ENCODE peak calls at places on chromosome 13, in six cellular contexts. One of them, this sample, is unnamed.

GRCh38 chr13:49996951-49997895 is at the start of gene TRIM13:
- DNase-seq in uterus: peak
- DNase-seq in BE2C: peak
- DNase-seq in HL-60: peak
- DNase-seq in fibroblast of the aortic adventitia: peak
- DNase-seq in lower leg skin: peak
- DNase-seq in this sample: peak

GRCh38 chr13:36059366-36059765 is 71.8 kb downstream of the DCLK1 start:
- DNase-seq in uterus: no peak
- DNase-seq in BE2C: peak
- DNase-seq in HL-60: no peak
- DNase-seq in fibroblast of the aortic adventitia: no peak
- DNase-seq in lower leg skin: no peak
- DNase-seq in this sample: no peak

GRCh38 chr13:91362908-91363307 is 15.4 kb downstream of the MIR17HG start:
- DNase-seq in uterus: no peak
- DNase-seq in BE2C: no peak
- DNase-seq in HL-60: no peak
- DNase-seq in fibroblast of the aortic adventitia: no peak
- DNase-seq in lower leg skin: no peak
- DNase-seq in this sample: no peak

GRCh38 chr13:80454245-80454644 is 113.3 kb upstream of the SPRY2 start:
- DNase-seq in uterus: no peak
- DNase-seq in BE2C: no peak
- DNase-seq in HL-60: peak
- DNase-seq in fibroblast of the aortic adventitia: peak
- DNase-seq in lower leg skin: no peak
- DNase-seq in this sample: peak

GRCh38 chr13:93248627-93249047 is 22.0 kb downstream of the GPC6 start:
- DNase-seq in uterus: no peak
- DNase-seq in BE2C: peak
- DNase-seq in HL-60: no peak
- DNase-seq in fibroblast of the aortic adventitia: peak
- DNase-seq in lower leg skin: no peak
- DNase-seq in this sample: peak

GRCh38 chr13:48246097-48246496 is 13.1 kb downstream of the ITM2B start:
- DNase-seq in uterus: no peak
- DNase-seq in BE2C: no peak
- DNase-seq in HL-60: no peak
- DNase-seq in fibroblast of the aortic adventitia: no peak
- DNase-seq in lower leg skin: no peak
- DNase-seq in this sample: no peak

GRCh38 chr13:99350191-99350590 is 43.0 kb upstream of the GPR183 start:
- DNase-seq in uterus: no peak
- DNase-seq in BE2C: no peak
- DNase-seq in HL-60: no peak
- DNase-seq in fibroblast of the aortic adventitia: no peak
- DNase-seq in lower leg skin: no peak
- DNase-seq in this sample: no peak

GRCh38 chr13:108902557-108903155 is 273.2 kb downstream of the MYO16 start:
- DNase-seq in uterus: no peak
- DNase-seq in BE2C: no peak
- DNase-seq in HL-60: no peak
- DNase-seq in fibroblast of the aortic adventitia: no peak
- DNase-seq in lower leg skin: no peak
- DNase-seq in this sample: no peak

GRCh38 chr13:46077260-46077659 is 24.7 kb upstream of the ZC3H13 start:
- DNase-seq in uterus: no peak
- DNase-seq in BE2C: no peak
- DNase-seq in HL-60: no peak
- DNase-seq in fibroblast of the aortic adventitia: no peak
- DNase-seq in lower leg skin: no peak
- DNase-seq in this sample: no peak

GRCh38 chr13:71460179-71460578 is 406.8 kb downstream of the DACH1 start:
- DNase-seq in uterus: no peak
- DNase-seq in BE2C: no peak
- DNase-seq in HL-60: no peak
- DNase-seq in fibroblast of the aortic adventitia: no peak
- DNase-seq in lower leg skin: no peak
- DNase-seq in this sample: no peak

GRCh38 chr13:74204606-74205312 is 70.6 kb upstream of the KLF12 start:
- DNase-seq in uterus: no peak
- DNase-seq in BE2C: no peak
- DNase-seq in HL-60: no peak
- DNase-seq in fibroblast of the aortic adventitia: peak
- DNase-seq in lower leg skin: no peak
- DNase-seq in this sample: peak

GRCh38 chr13:51612867-51613266 is 28.6 kb downstream of the WDFY2 start:
- DNase-seq in uterus: no peak
- DNase-seq in BE2C: no peak
- DNase-seq in HL-60: no peak
- DNase-seq in fibroblast of the aortic adventitia: no peak
- DNase-seq in lower leg skin: no peak
- DNase-seq in this sample: no peak

GRCh38 chr13:99258946-99259345 is 767 bp upstream of the GPR18 start:
- DNase-seq in uterus: no peak
- DNase-seq in BE2C: no peak
- DNase-seq in HL-60: no peak
- DNase-seq in fibroblast of the aortic adventitia: no peak
- DNase-seq in lower leg skin: no peak
- DNase-seq in this sample: no peak

GRCh38 chr13:113002206-113002821 is 33.3 kb downstream of the MCF2L start:
- DNase-seq in uterus: no peak
- DNase-seq in BE2C: peak
- DNase-seq in HL-60: no peak
- DNase-seq in fibroblast of the aortic adventitia: no peak
- DNase-seq in lower leg skin: no peak
- DNase-seq in this sample: no peak

GRCh38 chr13:79128158-79128557 is 277.9 kb downstream of the RBM26 start:
- DNase-seq in uterus: no peak
- DNase-seq in BE2C: no peak
- DNase-seq in HL-60: peak
- DNase-seq in fibroblast of the aortic adventitia: peak
- DNase-seq in lower leg skin: no peak
- DNase-seq in this sample: peak

GRCh38 chr13:42667638-42668037 is 93.7 kb downstream of the TNFSF11 start:
- DNase-seq in uterus: no peak
- DNase-seq in BE2C: no peak
- DNase-seq in HL-60: no peak
- DNase-seq in fibroblast of the aortic adventitia: no peak
- DNase-seq in lower leg skin: no peak
- DNase-seq in this sample: no peak

GRCh38 chr13:50871405-50871804 is 27.9 kb upstream of the DLEU7 start:
- DNase-seq in uterus: no peak
- DNase-seq in BE2C: no peak
- DNase-seq in HL-60: no peak
- DNase-seq in fibroblast of the aortic adventitia: no peak
- DNase-seq in lower leg skin: no peak
- DNase-seq in this sample: no peak

GRCh38 chr13:73465629-73465974 is 406.8 kb downstream of the KLF5 start:
- DNase-seq in uterus: no peak
- DNase-seq in BE2C: no peak
- DNase-seq in HL-60: no peak
- DNase-seq in fibroblast of the aortic adventitia: peak
- DNase-seq in lower leg skin: no peak
- DNase-seq in this sample: peak

GRCh38 chr13:98768522-98768921 is 16.1 kb upstream of the SLC15A1 start:
- DNase-seq in uterus: no peak
- DNase-seq in BE2C: no peak
- DNase-seq in HL-60: peak
- DNase-seq in fibroblast of the aortic adventitia: no peak
- DNase-seq in lower leg skin: no peak
- DNase-seq in this sample: no peak

GRCh38 chr13:114148521-114148855 is 16.1 kb upstream of the RASA3 start:
- DNase-seq in uterus: no peak
- DNase-seq in BE2C: no peak
- DNase-seq in HL-60: no peak
- DNase-seq in fibroblast of the aortic adventitia: no peak
- DNase-seq in lower leg skin: no peak
- DNase-seq in this sample: no peak

GRCh38 chr13:69579351-69579750 is 528.3 kb upstream of the ATXN8OS start:
- DNase-seq in uterus: no peak
- DNase-seq in BE2C: no peak
- DNase-seq in HL-60: no peak
- DNase-seq in fibroblast of the aortic adventitia: no peak
- DNase-seq in lower leg skin: no peak
- DNase-seq in this sample: peak
- TF ChIP-seq CTCF in uterus: no peak
- TF ChIP-seq CTCF in BE2C: peak
- TF ChIP-seq CTCF in HL-60: no peak
- TF ChIP-seq CTCF in fibroblast of the aortic adventitia: no peak
- TF ChIP-seq CTCF in lower leg skin: no peak
- TF ChIP-seq CTCF in this sample: no peak

GRCh38 chr13:28638756-28639155 is 20.2 kb upstream of the POMP start:
- DNase-seq in uterus: no peak
- DNase-seq in BE2C: no peak
- DNase-seq in HL-60: no peak
- DNase-seq in fibroblast of the aortic adventitia: no peak
- DNase-seq in lower leg skin: no peak
- DNase-seq in this sample: no peak

GRCh38 chr13:28636677-28637317 is 22.1 kb upstream of the POMP start:
- DNase-seq in uterus: no peak
- DNase-seq in BE2C: peak
- DNase-seq in HL-60: no peak
- DNase-seq in fibroblast of the aortic adventitia: peak
- DNase-seq in lower leg skin: peak
- DNase-seq in this sample: peak

GRCh38 chr13:28636078-28636477 is 22.9 kb upstream of the POMP start:
- DNase-seq in uterus: no peak
- DNase-seq in BE2C: no peak
- DNase-seq in HL-60: no peak
- DNase-seq in fibroblast of the aortic adventitia: peak
- DNase-seq in lower leg skin: no peak
- DNase-seq in this sample: peak

GRCh38 chr13:28640861-28641599 is 17.9 kb upstream of the POMP start:
- DNase-seq in uterus: no peak
- DNase-seq in BE2C: no peak
- DNase-seq in HL-60: no peak
- DNase-seq in fibroblast of the aortic adventitia: no peak
- DNase-seq in lower leg skin: no peak
- DNase-seq in this sample: peak

GRCh38 chr13:28637714-28638355 is 21.1 kb upstream of the POMP start:
- DNase-seq in uterus: no peak
- DNase-seq in BE2C: no peak
- DNase-seq in HL-60: no peak
- DNase-seq in fibroblast of the aortic adventitia: no peak
- DNase-seq in lower leg skin: no peak
- DNase-seq in this sample: peak
- H3K4me3 ChIP-seq in uterus: no peak
- H3K4me3 ChIP-seq in BE2C: no peak
- H3K4me3 ChIP-seq in HL-60: no peak
- H3K4me3 ChIP-seq in fibroblast of the aortic adventitia: no peak
- H3K4me3 ChIP-seq in lower leg skin: no peak
- H3K4me3 ChIP-seq in this sample: no peak

GRCh38 chr13:95641291-95641811 is 3.2 kb downstream of the DZIP1 start:
- DNase-seq in uterus: peak
- DNase-seq in BE2C: peak
- DNase-seq in HL-60: no peak
- DNase-seq in fibroblast of the aortic adventitia: no peak
- DNase-seq in lower leg skin: no peak
- DNase-seq in this sample: peak

GRCh38 chr13:95643471-95643813 is 1.1 kb downstream of the DZIP1 start:
- DNase-seq in uterus: peak
- DNase-seq in BE2C: peak
- DNase-seq in HL-60: no peak
- DNase-seq in fibroblast of the aortic adventitia: peak
- DNase-seq in lower leg skin: no peak
- DNase-seq in this sample: peak

GRCh38 chr13:95643009-95643408 is 1.5 kb downstream of the DZIP1 start:
- DNase-seq in uterus: no peak
- DNase-seq in BE2C: no peak
- DNase-seq in HL-60: no peak
- DNase-seq in fibroblast of the aortic adventitia: no peak
- DNase-seq in lower leg skin: no peak
- DNase-seq in this sample: peak

GRCh38 chr13:95643814-95644598 is 500 bp downstream of the DZIP1 start:
- DNase-seq in uterus: peak
- DNase-seq in BE2C: peak
- DNase-seq in HL-60: no peak
- DNase-seq in fibroblast of the aortic adventitia: peak
- DNase-seq in lower leg skin: no peak
- DNase-seq in this sample: peak

DNA sequence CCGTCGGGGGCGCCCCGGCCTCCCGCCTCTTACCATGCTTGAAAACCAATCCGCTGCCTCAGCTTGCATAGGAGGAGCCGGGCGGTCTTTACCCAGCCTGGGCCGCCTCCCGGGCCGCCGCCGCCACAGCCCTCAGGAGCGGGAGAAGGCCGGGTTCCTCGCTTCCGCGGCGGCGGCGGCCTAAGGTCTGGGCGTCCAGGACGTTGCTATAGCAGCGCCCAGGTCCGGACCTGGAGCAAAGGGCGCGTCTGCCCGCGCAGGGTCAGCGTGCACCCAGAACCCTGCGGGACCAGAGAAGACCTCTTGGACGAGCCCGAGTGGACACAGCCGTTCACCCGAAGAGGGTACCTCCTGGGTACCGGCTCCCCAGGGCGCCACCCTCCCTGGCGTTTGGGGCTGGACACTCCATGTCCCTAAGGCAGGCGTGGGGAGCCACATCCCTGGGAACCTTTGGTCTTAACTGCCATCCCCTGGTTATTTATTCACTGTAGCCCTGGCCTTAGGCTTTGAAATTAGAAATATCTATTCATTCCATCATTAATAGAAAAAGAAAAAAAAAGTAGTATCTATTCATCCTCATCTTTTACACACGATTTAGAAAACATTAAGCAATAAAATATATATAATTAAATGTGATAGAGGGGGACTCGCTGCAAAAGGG is 2.4 kb downstream of the DZIP1 start:
- DNase-seq in uterus: peak
- DNase-seq in BE2C: peak
- DNase-seq in HL-60: no peak
- DNase-seq in fibroblast of the aortic adventitia: peak
- DNase-seq in lower leg skin: no peak
- DNase-seq in this sample: peak
- TF ChIP-seq CTCF in uterus: no peak
- TF ChIP-seq CTCF in BE2C: no peak
- TF ChIP-seq CTCF in HL-60: no peak
- TF ChIP-seq CTCF in fibroblast of the aortic adventitia: no peak
- TF ChIP-seq CTCF in lower leg skin: no peak
- TF ChIP-seq CTCF in this sample: no peak

DNA sequence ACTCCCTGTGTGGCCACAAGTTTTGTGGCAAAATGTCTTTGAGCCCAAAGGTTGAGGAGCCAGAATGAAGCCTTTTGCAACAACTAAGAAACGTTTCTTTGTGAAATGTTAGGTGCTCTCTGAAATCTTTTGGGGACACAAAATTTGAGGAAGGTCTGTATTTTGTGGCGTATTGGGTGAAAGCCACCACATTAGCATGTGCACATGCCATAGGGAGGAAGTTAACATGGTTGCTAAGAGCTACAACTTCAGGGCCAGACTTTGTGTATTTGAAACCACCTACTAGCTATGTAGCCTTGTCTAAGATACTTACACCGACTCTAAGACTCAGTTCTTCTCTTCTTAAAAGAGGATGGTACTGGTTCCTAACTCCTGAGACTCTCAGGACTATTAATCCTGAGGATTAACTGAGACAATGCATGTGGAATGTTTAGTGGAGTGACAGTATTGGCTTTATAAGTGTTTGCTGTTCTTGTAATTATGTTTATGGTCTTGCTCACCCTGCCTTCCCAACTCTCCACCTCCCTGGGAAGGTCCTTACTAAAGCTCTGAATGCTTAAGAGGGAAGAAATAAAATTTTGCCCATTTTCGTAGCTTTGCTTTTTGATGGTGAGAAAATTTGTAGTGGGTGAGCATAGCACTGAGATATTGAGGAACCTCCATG is 15.5 kb downstream of the SERP2 start:
- DNase-seq in uterus: no peak
- DNase-seq in BE2C: no peak
- DNase-seq in HL-60: no peak
- DNase-seq in fibroblast of the aortic adventitia: no peak
- DNase-seq in lower leg skin: no peak
- DNase-seq in this sample: no peak
- H3K4me3 ChIP-seq in uterus: no peak
- H3K4me3 ChIP-seq in BE2C: no peak
- H3K4me3 ChIP-seq in HL-60: no peak
- H3K4me3 ChIP-seq in fibroblast of the aortic adventitia: no peak
- H3K4me3 ChIP-seq in lower leg skin: no peak
- H3K4me3 ChIP-seq in this sample: no peak

This sample was measured in astrocyte of the spinal cord.